ENCODE peak calls at places on chromosomes 5 and 9, in nine cellular contexts. N is pancreas, Z is ovary, A is GM23338, B is mammary epithelial cell, C is aorta, X is lower lobe of right lung, J is kidney, U is endodermal cell. T is an unnamed sample. For H3K4me1, the result is how much of the 10 kb centered on the place peaks cover.

GRCh38 chr9:1273859-1274258 is 223.7 kb downstream of the DMRT2 start:
- DNase-seq in N (no peak), X (no peak), C (no peak), J (no peak), U (no peak), A (peak), B (no peak), Z (no peak), T (no peak)

GRCh38 chr9:77885104-77885672 is 146.4 kb downstream of the GNAQ start:
- DNase-seq in U (no peak), B (no peak), C (no peak), J (no peak), N (no peak), X (no peak), A (peak), Z (no peak), T (no peak)

GRCh38 chr9:124122813-124123462 is 111.4 kb downstream of the LHX2 start:
- DNase-seq in N (no peak), A (no peak), C (no peak), U (no peak), Z (no peak), X (no peak), J (no peak), B (no peak), T (no peak)

GRCh38 chr5:179907570-179908324 is at the start of gene TBC1D9B:
- DNase-seq in B (peak), A (peak), C (peak), N (peak), J (peak), Z (peak), U (peak), X (peak), T (peak)

GRCh38 chr5:136717917-136718316 is 352.6 kb upstream of the TRPC7 start:
- DNase-seq in A (peak), X (no peak), B (no peak), J (no peak), C (no peak), N (no peak), U (no peak), Z (no peak), T (no peak)

GRCh38 chr9:24045150-24045549 is 219.1 kb upstream of the ELAVL2 start:
- DNase-seq in N (no peak), U (no peak), Z (no peak), A (no peak), B (no peak), J (no peak), X (no peak), C (no peak), T (no peak)

GRCh38 chr9:112112519-112112918 is 62.6 kb downstream of the SUSD1 start:
- DNase-seq in A (no peak), X (no peak), B (peak), J (no peak), N (no peak), C (no peak), Z (no peak), U (no peak), T (peak)

GRCh38 chr9:114621975-114622609 is 11.0 kb downstream of the TMEM268 start:
- DNase-seq in Z (peak), N (no peak), B (peak), X (no peak), C (no peak), J (no peak), A (no peak), U (no peak), T (no peak)

GRCh38 chr5:148912714-148913398 is 86.4 kb downstream of the ADRB2 start:
- DNase-seq in Z (no peak), B (peak), A (peak), C (no peak), J (no peak), U (peak), N (no peak), X (no peak), T (no peak)

GRCh38 chr5:62305715-62306493 is at the start of gene KIF2A:
- DNase-seq in A (peak), N (peak), C (peak), X (peak), U (peak), B (peak), Z (peak), J (peak), T (peak)

GRCh38 chr5:17828709-17829108 is 194.4 kb downstream of the TAF11L14 start:
- DNase-seq in C (no peak), A (no peak), B (peak), N (no peak), J (no peak), X (no peak), Z (no peak), U (no peak), T (no peak)

GRCh38 chr5:72654231-72654630 is 147.0 kb upstream of the ZNF366 start:
- DNase-seq in A (no peak), X (no peak), J (no peak), Z (no peak), U (no peak), C (no peak), N (no peak), B (no peak), T (no peak)

GRCh38 chr9:32291370-32291769 is 93.1 kb upstream of the ACO1 start:
- DNase-seq in X (no peak), U (no peak), Z (no peak), B (no peak), J (no peak), N (no peak), C (no peak), A (no peak), T (no peak)

GRCh38 chr5:96893342-96893741 is 17.0 kb downstream of the ERAP2 start:
- DNase-seq in Z (no peak), N (no peak), C (no peak), U (no peak), A (no peak), B (peak), J (no peak), X (no peak), T (no peak)

DNA sequence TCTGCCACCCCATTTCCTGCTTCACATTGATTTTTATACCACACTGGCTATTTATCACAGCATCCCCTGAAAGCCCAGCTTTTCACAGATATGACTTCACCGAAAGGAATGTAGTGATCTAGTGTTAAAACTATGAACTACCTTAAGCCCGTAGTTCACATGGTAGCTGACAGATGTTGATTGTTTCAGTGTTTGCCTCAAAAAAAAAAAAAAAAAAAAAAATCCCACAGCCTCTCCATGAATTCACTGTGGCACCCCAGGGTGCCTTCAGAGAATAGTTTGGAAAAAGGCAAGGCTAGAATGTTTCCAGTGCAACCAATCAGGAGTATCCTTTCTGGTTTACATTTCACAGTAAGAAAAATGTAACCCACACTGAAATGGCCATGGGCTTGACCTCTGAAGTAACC is 37.1 kb downstream of the GLIS3 start:
- DNase-seq in C (no peak), U (peak), A (peak), B (peak), Z (no peak), N (no peak), X (no peak), J (no peak), T (no peak)
- H3K4me1 ChIP-seq in C (under half), U (under half), A (under half), B (under half), Z (under half), N (under half), X (under half), J (under half), T (under half)

GRCh38 chr5:172795401-172795977 is 24.5 kb upstream of the DUSP1 start:
- DNase-seq in Z (peak), J (peak), N (no peak), B (no peak), A (peak), C (peak), X (peak), U (peak), T (peak)
- H3K4me1 ChIP-seq in Z (under half), J (under half), N (under half), B (under half), A (under half), C (under half), X (half or more), U (under half), T (under half)

GRCh38 chr9:95115104-95115503 is 202.4 kb downstream of the FANCC start:
- DNase-seq in B (no peak), C (no peak), Z (no peak), U (no peak), X (peak), A (no peak), J (no peak), N (no peak), T (no peak)
- H3K4me1 ChIP-seq in B (under half), C (under half), Z (under half), U (under half), X (under half), A (under half), J (under half), N (under half), T (under half)

GRCh38 chr9:79664375-79664825 is 92.6 kb downstream of the TLE4 start:
- DNase-seq in B (no peak), A (no peak), C (no peak), X (no peak), N (no peak), U (no peak), Z (no peak), J (no peak), T (no peak)

GRCh38 chr9:79665383-79665782 is 93.6 kb downstream of the TLE4 start:
- DNase-seq in C (no peak), A (no peak), J (no peak), X (no peak), B (no peak), Z (no peak), N (no peak), U (no peak), T (no peak)

GRCh38 chr9:79665926-79666325 is 94.2 kb downstream of the TLE4 start:
- DNase-seq in N (no peak), C (no peak), A (no peak), B (peak), X (no peak), J (no peak), Z (no peak), U (no peak), T (no peak)

GRCh38 chr9:79670269-79670961 is 98.7 kb downstream of the TLE4 start:
- DNase-seq in A (no peak), X (no peak), U (no peak), C (no peak), J (no peak), B (peak), N (no peak), Z (no peak), T (no peak)

DNA sequence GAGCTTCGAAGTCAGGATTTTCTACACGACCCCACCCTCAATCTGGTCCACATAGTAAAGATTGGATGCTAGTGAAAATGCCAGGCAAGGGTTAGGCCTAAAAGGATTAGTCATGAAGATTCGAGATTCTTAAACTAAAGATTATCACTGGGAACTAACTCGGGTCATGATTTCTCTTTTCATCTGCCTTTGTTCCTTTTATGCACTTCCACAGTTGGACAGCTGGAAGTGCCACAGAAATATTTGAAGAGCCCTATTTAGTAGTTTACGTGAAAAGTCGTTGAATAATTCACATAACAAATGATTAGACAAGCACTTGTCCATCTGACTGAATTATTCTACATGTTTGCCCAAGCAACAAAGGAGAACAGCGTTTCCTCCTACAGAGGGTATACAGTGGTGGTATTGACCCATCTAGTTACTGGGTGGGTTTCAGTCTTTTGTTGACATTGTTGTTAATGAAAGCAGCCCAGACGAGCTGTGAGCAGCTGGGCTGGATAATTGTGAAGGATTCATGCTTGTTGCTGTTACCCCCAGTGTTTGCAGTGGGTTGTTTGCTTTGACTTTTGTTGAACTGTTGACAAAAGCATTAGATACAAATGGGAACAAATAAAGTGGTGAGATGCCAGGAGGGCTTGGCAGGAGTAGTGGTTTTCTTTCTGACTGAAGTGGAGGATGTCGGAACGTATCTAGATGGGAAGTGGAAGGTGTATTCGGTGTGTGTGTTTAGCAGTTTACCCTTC is 96.1 kb downstream of the TLE4 start:
- DNase-seq in Z (no peak), C (no peak), U (no peak), X (no peak), B (no peak), J (no peak), N (no peak), A (no peak), T (no peak)
- H3K4me1 ChIP-seq in Z (under half), C (under half), U (under half), X (under half), B (under half), J (under half), N (under half), A (half or more), T (under half)

GRCh38 chr5:36654598-36654997 is 48.2 kb downstream of the SLC1A3 start:
- DNase-seq in B (no peak), U (peak), J (no peak), Z (no peak), X (no peak), N (no peak), C (no peak), A (no peak), T (no peak)

GRCh38 chr5:36653046-36653445 is 46.6 kb downstream of the SLC1A3 start:
- DNase-seq in C (no peak), X (no peak), U (no peak), J (no peak), A (no peak), B (no peak), N (no peak), Z (no peak), T (no peak)

GRCh38 chr5:36656556-36656955 is 50.1 kb downstream of the SLC1A3 start:
- DNase-seq in N (no peak), X (no peak), A (no peak), U (no peak), Z (no peak), B (peak), C (no peak), J (no peak), T (no peak)

GRCh38 chr5:36657563-36657995 is 51.2 kb downstream of the SLC1A3 start:
- DNase-seq in J (no peak), B (peak), Z (peak), C (no peak), A (no peak), U (no peak), N (no peak), X (no peak), T (peak)

DNA sequence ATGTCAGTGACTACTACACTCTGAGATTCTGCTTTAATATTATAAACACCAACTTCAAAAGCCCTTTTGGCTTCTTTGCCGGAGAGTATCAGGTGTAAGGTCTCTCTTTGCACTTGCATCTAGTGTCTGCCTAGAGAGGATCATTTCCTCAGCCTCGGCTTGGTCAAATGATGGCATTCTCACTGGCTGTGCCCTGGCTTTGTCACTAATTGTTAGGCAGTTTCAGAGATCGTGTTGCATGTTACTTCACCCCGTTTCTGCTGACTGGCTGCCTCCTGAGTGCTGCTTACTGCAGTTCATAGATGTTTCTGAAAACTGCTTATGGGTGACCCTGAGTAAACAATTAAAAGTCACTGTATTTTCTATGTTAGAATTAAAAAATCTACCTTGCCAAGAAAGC is 48.8 kb downstream of the SLC1A3 start:
- DNase-seq in U (peak), B (no peak), A (peak), X (no peak), N (no peak), J (no peak), Z (no peak), C (no peak), T (no peak)
- H3K4me1 ChIP-seq in U (under half), B (under half), A (under half), X (under half), N (under half), J (under half), Z (under half), C (under half), T (under half)

DNA sequence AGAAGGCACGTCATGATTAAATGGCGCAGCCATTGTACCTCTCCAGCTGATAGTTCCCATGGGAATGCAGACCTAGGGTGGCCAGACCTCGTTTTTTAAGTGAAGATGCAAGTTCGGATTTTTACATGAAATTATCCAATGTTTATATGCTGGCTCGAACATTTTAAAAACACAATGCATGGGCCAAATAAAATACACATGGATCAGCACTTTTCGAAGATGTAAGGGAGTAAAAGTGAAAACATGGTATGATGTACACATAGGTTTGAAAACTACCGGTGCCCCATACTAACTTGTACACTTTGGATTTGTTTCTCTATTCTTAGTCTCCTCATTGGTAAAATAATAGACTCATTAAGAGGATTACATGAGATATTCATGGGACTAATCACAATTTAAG is 412.5 kb upstream of the CCNG1 start:
- DNase-seq in A (no peak), B (no peak), Z (no peak), N (no peak), U (no peak), J (no peak), C (no peak), X (no peak), T (no peak)
- H3K4me1 ChIP-seq in A (under half), B (under half), Z (under half), N (under half), U (under half), J (under half), C (under half), X (under half), T (under half)